ENCODE peak calls at places on chromosome 9, in four cellular contexts. J is MCF 10A, L is NCI-H1092 treated with DMSO at 0.1 percent for 48 hours, N is NCI-H460. H is an unnamed sample.

GRCh38 chr9:23598994-23599393 is 227.0 kb downstream of the ELAVL2 start:
- DNase-seq in J (no peak), L (no peak), N (no peak), H (no peak)

GRCh38 chr9:131589993-131590392 is 44.7 kb downstream of the PRRT1B start:
- DNase-seq in J (no peak), L (no peak), N (no peak), H (no peak)

GRCh38 chr9:79382468-79382867 is 189.3 kb upstream of the TLE4 start:
- DNase-seq in J (peak; percentile 62), L (no peak), N (peak; percentile 41), H (no peak)

GRCh38 chr9:72132052-72132451 is 17.2 kb upstream of the GDA start:
- DNase-seq in J (peak; percentile 88), L (no peak), N (no peak), H (no peak)

GRCh38 chr9:137459147-137459600 is at the start of gene NSMF:
- DNase-seq in J (peak; percentile 90), L (peak; percentile 92), N (peak; percentile 91), H (no peak)

GRCh38 chr9:92968081-92968480 is 20.8 kb downstream of the FGD3 start:
- DNase-seq in J (no peak), L (no peak), N (no peak), H (no peak)

GRCh38 chr9:137095664-137096517 is 9.1 kb downstream of the MAN1B1 start:
- DNase-seq in J (no peak), L (no peak), N (no peak), H (no peak)

GRCh38 chr9:111298831-111299603 is 31.0 kb downstream of the OR2K2 start:
- DNase-seq in J (peak; percentile 67), L (peak; percentile 73), N (peak; percentile 60), H (peak; percentile 55)

GRCh38 chr9:129396365-129396708 is 218.3 kb upstream of the IER5L start:
- DNase-seq in J (no peak), L (no peak), N (no peak), H (no peak)

GRCh38 chr9:122337561-122337939 is 33.3 kb upstream of the PTGS1 start:
- DNase-seq in J (no peak), L (no peak), N (no peak), H (no peak)

GRCh38 chr9:98565152-98566135 is 143.3 kb downstream of the GABBR2 start:
- DNase-seq in J (no peak), L (no peak), N (no peak), H (no peak)

GRCh38 chr9:123753011-123753410 is 176.9 kb downstream of the DENND1A start:
- DNase-seq in J (no peak), L (no peak), N (no peak), H (no peak)

GRCh38 chr9:132216861-132217655 is 55.2 kb downstream of the NTNG2 start:
- DNase-seq in J (no peak), L (no peak), N (no peak), H (no peak)

GRCh38 chr9:120286530-120286929 is 293.4 kb downstream of the CDK5RAP2 start:
- DNase-seq in J (no peak), L (no peak), N (no peak), H (no peak)

GRCh38 chr9:91282292-91282691 is 79.4 kb downstream of the AUH start:
- DNase-seq in J (peak; percentile 30), L (no peak), N (no peak), H (no peak)

GRCh38 chr9:20623021-20623747 is 885 bp upstream of the MLLT3 start:
- DNase-seq in J (peak; percentile 19), L (peak; percentile 32), N (no peak), H (no peak)

GRCh38 chr9:92499701-92500100 is 17.4 kb upstream of the ASPN start:
- DNase-seq in J (no peak), L (no peak), N (no peak), H (no peak)

GRCh38 chr9:24293391-24293790 is 252.3 kb downstream of the IZUMO3 start:
- DNase-seq in J (no peak), L (no peak), N (no peak), H (no peak)

GRCh38 chr9:93287189-93287552 is 103.2 kb downstream of the WNK2 start:
- DNase-seq in J (no peak), L (no peak), N (no peak), H (no peak)

GRCh38 chr9:90942555-90942954 is 140.9 kb downstream of the SYK start:
- DNase-seq in J (peak; percentile 93), L (no peak), N (no peak), H (no peak)

GRCh38 chr9:37705787-37706186 is 47.8 kb upstream of the TRMT10B start:
- DNase-seq in J (no peak), L (no peak), N (no peak), H (no peak)